ENCODE peak calls at places on chromosomes 12 and 14, in nine cellular contexts. P is lower leg skin; G is stimulated activated CD4-positive, alpha-beta T cell treated with anti-CD3 and anti-CD28 coated beads, Interleukin-4, amount 100 ng/mL, for 4 hours; Z is OCI-LY7; M is mesothelial cell of epicardium; U is EH; I is iris pigment epithelial cell; H is NCI-H345; N is fibroblast of pulmonary artery. S is an unnamed sample.

GRCh38 chr12:12405882-12406281 is 49.0 kb downstream of the BORCS5 start:
- DNase-seq in G (no peak), Z (no peak), M (no peak), N (no peak), P (no peak), I (no peak), H (no peak), U (no peak), S (no peak)

GRCh38 chr12:101697930-101698781 is 716 bp downstream of the CHPT1 start:
- DNase-seq in U (peak), I (peak), G (no peak), N (peak), P (peak), Z (peak), M (no peak), H (peak), S (peak)

GRCh38 chr12:26744697-26745440 is 88.1 kb downstream of the ITPR2 start:
- DNase-seq in G (no peak), Z (no peak), U (peak), P (no peak), M (no peak), N (no peak), H (peak), I (peak), S (peak)

GRCh38 chr12:105399428-105400081 is 69.1 kb downstream of the C12orf75 start:
- DNase-seq in H (no peak), P (no peak), M (no peak), N (no peak), G (no peak), I (no peak), U (no peak), Z (no peak), S (no peak)

GRCh38 chr12:113259499-113259953 is 38.3 kb downstream of the TPCN1 start:
- DNase-seq in P (peak), G (no peak), H (peak), I (no peak), Z (no peak), N (peak), U (peak), M (no peak), S (peak)

GRCh38 chr12:19764408-19764807 is 325.1 kb downstream of the AEBP2 start:
- DNase-seq in Z (no peak), U (no peak), N (peak), M (no peak), I (peak), G (no peak), P (no peak), H (no peak), S (no peak)

GRCh38 chr12:17992002-17992656 is 97.9 kb downstream of the RERGL start:
- DNase-seq in P (no peak), M (no peak), U (peak), Z (peak), N (peak), I (peak), G (no peak), H (peak), S (peak)

GRCh38 chr12:92412931-92413685 is 267.5 kb upstream of the BTG1 start:
- DNase-seq in P (no peak), M (no peak), H (no peak), U (peak), I (peak), G (no peak), N (no peak), Z (no peak), S (no peak)

GRCh38 chr12:4230526-4230925 is 43.0 kb upstream of the CCND2 start:
- DNase-seq in Z (no peak), I (no peak), N (no peak), P (no peak), G (no peak), H (no peak), U (no peak), M (no peak), S (no peak)

GRCh38 chr14:52873694-52874093 is 77.2 kb downstream of the FERMT2 start:
- DNase-seq in G (no peak), H (no peak), P (no peak), N (peak), M (no peak), Z (no peak), I (peak), U (peak), S (no peak)

GRCh38 chr12:80958162-80958561 is 20.4 kb upstream of the LIN7A start:
- DNase-seq in N (no peak), U (no peak), M (no peak), G (no peak), H (no peak), P (no peak), Z (no peak), I (no peak), S (no peak)

GRCh38 chr12:34336619-34337465 is 314.5 kb downstream of the ALG10 start:
- DNase-seq in H (no peak), N (no peak), M (no peak), G (no peak), U (no peak), Z (no peak), P (no peak), I (no peak), S (peak)

GRCh38 chr12:62730649-62731377 is 204.1 kb downstream of the PPM1H start:
- DNase-seq in M (no peak), N (peak), U (peak), Z (no peak), G (no peak), H (no peak), P (no peak), I (peak), S (no peak)

GRCh38 chr12:6375269-6376078 is at the start of gene SCNN1A:
- DNase-seq in Z (no peak), P (peak), M (no peak), U (no peak), G (no peak), H (peak), N (no peak), I (no peak), S (no peak)

GRCh38 chr12:32240833-32241232 is 134.2 kb downstream of the BICD1 start:
- DNase-seq in Z (no peak), U (peak), G (no peak), M (no peak), P (no peak), I (peak), H (no peak), N (peak), S (no peak)

GRCh38 chr12:12201274-12201758 is 65.5 kb downstream of the LRP6 start:
- DNase-seq in N (peak), I (no peak), P (no peak), U (no peak), M (no peak), G (no peak), Z (no peak), H (no peak), S (no peak)

GRCh38 chr12:126558219-126558618 is 1493.0 kb downstream of the AACS start:
- DNase-seq in U (no peak), G (no peak), Z (no peak), I (no peak), H (no peak), M (no peak), P (no peak), N (no peak), S (no peak)

S was measured in NCI-H2171 treated with DMSO at 0.1 percent for 48 hours.